ENCODE peak calls at places on chromosomes 1 and 21, in seven cellular contexts. U is SK-N-SH, P is body of pancreas, S is ascending aorta, V is DND-41, M is adrenal gland, Y is cardiac muscle cell. E is an unnamed sample.

GRCh38 chr1:214551436-214552173 is at the start of gene PTPN14:
- DNase-seq in U (peak; percentile 91), V (peak; percentile 55), P (peak; percentile 88), S (peak; percentile 92), M (peak; percentile 92), Y (peak; percentile 97), E (no peak)

GRCh38 chr1:116457944-116458343 is 84.9 kb downstream of the ATP1A1 start:
- DNase-seq in U (no peak), P (no peak), Y (peak; percentile 75), M (no peak), S (no peak), V (no peak), E (no peak)

GRCh38 chr1:15799004-15799867 is 8.2 kb downstream of the UQCRHL start:
- DNase-seq in U (no peak), S (peak; percentile 95), P (peak; percentile 63), M (peak; percentile 91), V (no peak), Y (no peak), E (no peak)

GRCh38 chr1:153345187-153346066 is 3.2 kb downstream of the PGLYRP4 start:
- DNase-seq in V (no peak), Y (no peak), M (peak; percentile 34), P (no peak), S (no peak), U (no peak), E (no peak)

GRCh38 chr1:79079770-79080169 is 73.2 kb upstream of the ADGRL4 start:
- DNase-seq in Y (no peak), U (no peak), V (no peak), S (no peak), P (no peak), M (peak; percentile 58), E (no peak)

GRCh38 chr1:80445021-80445420 is 1355.7 kb upstream of the ADGRL2 start:
- DNase-seq in M (no peak), V (no peak), S (no peak), U (no peak), P (no peak), Y (no peak), E (no peak)

GRCh38 chr1:161274874-161275273 is 16.3 kb downstream of the PCP4L1 start:
- DNase-seq in V (no peak), U (peak; percentile 65), M (no peak), P (peak; percentile 47), S (no peak), Y (peak; percentile 30), E (no peak)

GRCh38 chr1:213110349-213111300 is 59.6 kb downstream of the RPS6KC1 start:
- DNase-seq in Y (no peak), M (no peak), P (no peak), S (no peak), V (peak; percentile 18), U (no peak), E (no peak)

GRCh38 chr1:49102752-49103151 is 326.1 kb upstream of the BEND5 start:
- DNase-seq in P (no peak), S (no peak), M (no peak), Y (no peak), V (no peak), U (no peak), E (no peak)

GRCh38 chr1:81097860-81098259 is 702.9 kb upstream of the ADGRL2 start:
- DNase-seq in M (no peak), P (no peak), S (no peak), Y (no peak), U (no peak), V (no peak), E (no peak)

GRCh38 chr1:154182342-154183044 is 9.4 kb downstream of the TPM3 start:
- DNase-seq in V (peak; percentile 91), Y (peak; percentile 64), P (peak; percentile 48), M (peak; percentile 88), S (peak; percentile 86), U (peak; percentile 59), E (peak; percentile 59)

GRCh38 chr1:64975740-64976139 is 9.4 kb upstream of the JAK1 start:
- DNase-seq in V (no peak), Y (no peak), S (no peak), P (no peak), M (no peak), U (no peak), E (no peak)

GRCh38 chr1:232622981-232623380 is 7.0 kb downstream of the SIPA1L2 start:
- DNase-seq in Y (peak; percentile 68), M (no peak), U (no peak), S (no peak), P (no peak), V (no peak), E (no peak)

GRCh38 chr1:91124290-91124975 is 102.6 kb upstream of the ZNF644 start:
- DNase-seq in Y (no peak), P (no peak), U (no peak), V (peak; percentile 41), S (no peak), M (no peak), E (no peak)

GRCh38 chr1:45328680-45329079 is 2.0 kb downstream of the HPDL start:
- DNase-seq in Y (no peak), M (no peak), U (no peak), V (no peak), S (no peak), P (no peak), E (no peak)

GRCh38 chr1:45326627-45327591 is at the start of gene HPDL:
- DNase-seq in U (peak; percentile 92), M (peak; percentile 69), S (peak; percentile 73), Y (peak; percentile 67), P (peak; percentile 57), V (peak; percentile 86), E (peak; percentile 36)

GRCh38 chr1:45327644-45328515 is 1.2 kb downstream of the HPDL start:
- DNase-seq in S (peak; percentile 62), V (peak; percentile 33), U (peak; percentile 48), M (no peak), Y (no peak), P (no peak), E (no peak)

GRCh38 chr1:45322486-45323040 is 4.1 kb upstream of the HPDL start:
- DNase-seq in M (no peak), U (no peak), S (peak; percentile 27), Y (no peak), P (no peak), V (no peak), E (no peak)

DNA sequence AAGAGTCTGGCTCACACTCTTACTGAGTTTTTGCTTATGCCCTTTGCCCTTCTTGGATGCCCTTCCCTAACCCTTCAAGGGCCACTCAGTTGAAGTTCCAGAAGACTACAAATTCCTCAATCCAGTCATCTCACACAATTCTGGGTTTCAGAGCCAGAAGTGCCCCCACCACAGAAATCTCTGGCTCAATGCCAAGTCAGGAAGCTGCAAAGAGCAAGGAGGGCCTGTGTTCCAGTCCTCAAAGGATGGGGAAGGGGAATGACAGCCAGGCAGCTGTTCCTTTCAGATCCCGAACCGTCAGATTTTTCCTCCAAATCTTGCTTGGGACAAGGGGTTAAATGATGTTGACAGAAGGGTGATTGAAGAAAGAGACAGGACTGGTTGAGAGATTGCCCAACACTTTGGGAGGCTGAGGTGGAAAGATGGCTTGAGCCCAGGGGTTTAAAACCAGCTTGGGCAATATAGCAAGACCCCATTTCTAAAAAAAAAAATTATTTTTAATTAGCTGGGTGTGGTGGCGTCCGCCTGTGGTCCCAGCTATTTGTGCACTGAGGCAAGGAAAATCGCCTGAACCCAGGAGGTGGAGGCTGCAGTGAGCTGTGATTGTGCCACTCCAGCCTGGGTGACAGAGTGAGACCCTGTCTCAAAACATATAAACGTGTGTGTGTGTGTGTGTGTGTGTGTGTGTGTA is 734 bp upstream of the HPDL start:
- DNase-seq in V (no peak), M (no peak), P (no peak), S (peak; percentile 58), Y (no peak), U (peak; percentile 44), E (no peak)
- H3K4me3 ChIP-seq in V (no peak overlapping the region), M (peak overlapping the region; percentile 71), P (no peak overlapping the region), S (no peak overlapping the region), Y (no peak overlapping the region), U (no peak overlapping the region), E (peak overlapping the region; percentile 47)

DNA sequence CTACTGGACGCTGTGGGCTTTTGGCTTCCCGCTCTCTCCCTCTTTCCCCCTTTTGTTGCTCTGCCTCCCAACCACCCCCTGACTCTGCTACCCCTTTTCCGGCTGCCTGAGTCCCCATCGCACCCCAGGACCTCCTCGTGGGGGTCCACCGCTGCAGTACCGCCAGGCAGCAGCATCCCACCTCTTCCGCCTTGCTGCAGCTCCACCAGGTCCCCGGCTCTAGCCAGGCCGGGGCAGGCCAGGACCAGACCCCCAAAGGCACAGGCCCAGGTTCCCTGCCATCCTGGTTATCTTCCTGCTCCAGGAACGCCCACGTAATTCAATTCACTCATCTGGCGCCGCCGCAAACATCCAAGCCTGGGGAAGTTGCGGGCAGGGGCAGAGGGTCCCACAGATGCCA is 139.8 kb downstream of the LIPI start:
- DNase-seq in P (no peak), U (no peak), Y (no peak), S (no peak), V (no peak), M (no peak), E (no peak)
- H3K27me3 ChIP-seq in P (no peaks in the 10 kb centered on the region), U (no peaks in the 10 kb centered on the region), Y (no peaks in the 10 kb centered on the region), S (no peaks in the 10 kb centered on the region), V (no peaks in the 10 kb centered on the region), M (no peaks in the 10 kb centered on the region), E (no peaks in the 10 kb centered on the region)

DNA sequence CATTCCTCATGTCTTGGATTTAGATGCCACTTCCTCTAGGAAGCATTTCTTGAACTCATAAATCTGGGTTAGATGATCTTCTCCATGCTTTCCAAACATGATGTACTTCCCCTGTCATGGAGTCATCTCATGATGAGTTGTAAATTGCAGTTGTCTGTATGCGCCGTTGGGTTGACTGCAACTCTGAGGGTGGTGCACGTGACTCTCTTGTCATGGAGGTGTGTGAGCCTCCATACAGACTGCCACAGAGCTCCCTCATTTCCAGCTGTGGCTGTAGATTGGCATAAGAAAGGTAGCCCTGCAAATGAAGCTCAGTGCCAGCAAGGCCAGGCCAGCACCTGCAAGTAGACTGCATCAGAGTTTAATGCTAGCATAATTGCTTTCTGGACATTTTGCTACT is 77.4 kb downstream of the LAMC1 start:
- DNase-seq in Y (no peak), V (no peak), M (no peak), S (no peak), P (no peak), U (no peak), E (no peak)
- H3K4me1 ChIP-seq in Y (peaks cover 10% of the 10 kb centered on the region), V (no peaks in the 10 kb centered on the region), M (peaks cover 19% of the 10 kb centered on the region), S (peaks cover 23% of the 10 kb centered on the region), P (peaks cover 25% of the 10 kb centered on the region), U (peaks cover 15% of the 10 kb centered on the region), E (no peaks in the 10 kb centered on the region)

DNA sequence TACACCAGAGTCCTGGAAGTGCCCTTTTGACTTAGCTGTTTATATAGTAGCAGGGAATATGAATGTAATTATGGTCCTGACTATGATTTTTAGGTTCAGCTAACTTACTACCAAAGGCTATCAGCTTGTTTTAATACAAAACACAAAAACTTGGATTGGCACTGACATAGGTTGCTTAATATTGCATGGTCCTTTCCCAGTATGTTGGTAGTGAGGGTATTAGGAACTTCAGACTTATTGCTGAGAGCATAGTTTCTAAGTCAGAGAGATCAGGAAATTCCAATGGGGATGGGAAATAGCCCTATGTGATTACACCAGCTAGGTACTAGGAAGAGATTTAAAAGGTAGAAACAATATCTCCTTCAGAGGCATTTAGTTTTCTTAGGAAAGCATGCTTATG is 7.7 kb downstream of the ARID1A start:
- DNase-seq in Y (no peak), U (no peak), P (no peak), M (no peak), S (no peak), V (no peak), E (no peak)
- H3K4me3 ChIP-seq in Y (no peak overlapping the region), U (no peak overlapping the region), P (no peak overlapping the region), M (no peak overlapping the region), S (no peak overlapping the region), V (no peak overlapping the region), E (peak overlapping the region; percentile 51)

E was measured in CD4-positive, CD25-positive, alpha-beta regulatory T cell.